ENCODE peak calls at places on chromosomes 6 and 20, in four cellular contexts. M, D, V and X are unnamed samples.

GRCh38 chr20:32067234-32067821 is 15.3 kb downstream of the HCK start:
- DNase-seq in V (no peak), M (no peak), D (peak; percentile 44), X (no peak)

GRCh38 chr6:44494011-44494501 is 106.5 kb downstream of the CDC5L start:
- DNase-seq in V (no peak), M (no peak), D (peak; percentile 55), X (no peak)

GRCh38 chr6:137867685-137868509 is 838 bp downstream of the TNFAIP3 start:
- DNase-seq in V (no peak), M (no peak), D (peak; percentile 33), X (peak; percentile 64)

GRCh38 chr6:21556968-21557721 is 36.4 kb upstream of the SOX4 start:
- DNase-seq in V (no peak), D (no peak), M (no peak), X (no peak)

GRCh38 chr20:42134265-42135098 is 516.3 kb upstream of the CHD6 start:
- DNase-seq in V (no peak), D (no peak), M (no peak), X (no peak)

GRCh38 chr6:3139090-3139903 is 18.0 kb downstream of the TUBB2A start:
- DNase-seq in D (peak; percentile 80), M (no peak), V (peak; percentile 78), X (no peak)

GRCh38 chr6:68915591-68915990 is 280.5 kb downstream of the ADGRB3 start:
- DNase-seq in V (no peak), M (no peak), D (no peak), X (no peak)

GRCh38 chr20:41145821-41146620 is 8.7 kb downstream of the PLCG1 start:
- DNase-seq in D (no peak), M (no peak), V (no peak), X (no peak)

GRCh38 chr6:7172605-7173185 is 64.9 kb downstream of the RREB1 start:
- DNase-seq in D (peak; percentile 81), V (no peak), M (no peak), X (no peak)

GRCh38 chr20:35866446-35867202 is 87.7 kb downstream of the SCAND1 start:
- DNase-seq in M (no peak), V (no peak), D (no peak), X (no peak)

GRCh38 chr6:146601352-146601751 is 2.6 kb downstream of the ADGB start:
- DNase-seq in V (no peak), D (no peak), M (no peak), X (no peak)

GRCh38 chr6:5305968-5306626 is 44.8 kb downstream of the FARS2 start:
- DNase-seq in M (no peak), D (no peak), V (no peak), X (no peak)

GRCh38 chr20:23362392-23363256 is 642 bp downstream of the GZF1 start:
- DNase-seq in V (peak; percentile 60), M (no peak), D (no peak), X (peak; percentile 69)

GRCh38 chr6:11989376-11989775 is 22.7 kb upstream of the HIVEP1 start:
- DNase-seq in D (no peak), V (no peak), M (no peak), X (no peak)

GRCh38 chr20:37424062-37424851 is 78.3 kb downstream of the SRC start:
- DNase-seq in M (no peak), D (no peak), V (no peak), X (no peak)

GRCh38 chr6:41785689-41786450 is 1.6 kb upstream of the TOMM6 start:
- DNase-seq in D (peak; percentile 23), M (no peak), V (no peak), X (no peak)

GRCh38 chr6:105482227-105482839 is 79.5 kb upstream of the PREP start:
- DNase-seq in M (no peak), V (peak; percentile 14), D (peak; percentile 76), X (no peak)

GRCh38 chr6:25576920-25577319 is 75.1 kb upstream of the SCGN start:
- DNase-seq in M (no peak), D (no peak), V (peak; percentile 20), X (no peak)

GRCh38 chr6:158785036-158785435 is 34.1 kb downstream of the EZR start:
- DNase-seq in M (no peak), V (no peak), D (no peak), X (no peak)

GRCh38 chr20:9506337-9506821 is 8.0 kb upstream of the LAMP5 start:
- DNase-seq in V (no peak), M (no peak), D (no peak), X (peak; percentile 51)
- H3K27me3 ChIP-seq in V (peaks cover 46% of the 10 kb centered on the region), M (no peaks in the 10 kb centered on the region), D (peaks cover 29% of the 10 kb centered on the region), X (peaks cover 61% of the 10 kb centered on the region)

GRCh38 chr6:27128796-27129094 is 118.8 kb upstream of the PRSS16 start:
- DNase-seq in V (no peak), M (no peak), D (no peak), X (no peak)

GRCh38 chr6:27127874-27128795 is 119.4 kb upstream of the PRSS16 start:
- DNase-seq in D (no peak), V (no peak), M (no peak), X (no peak)

GRCh38 chr6:27126046-27126814 is 121.3 kb upstream of the PRSS16 start:
- DNase-seq in M (no peak), V (no peak), D (no peak), X (no peak)

GRCh38 chr6:27129095-27129815 is 118.2 kb upstream of the PRSS16 start:
- DNase-seq in M (no peak), D (peak; percentile 60), V (no peak), X (no peak)

DNA sequence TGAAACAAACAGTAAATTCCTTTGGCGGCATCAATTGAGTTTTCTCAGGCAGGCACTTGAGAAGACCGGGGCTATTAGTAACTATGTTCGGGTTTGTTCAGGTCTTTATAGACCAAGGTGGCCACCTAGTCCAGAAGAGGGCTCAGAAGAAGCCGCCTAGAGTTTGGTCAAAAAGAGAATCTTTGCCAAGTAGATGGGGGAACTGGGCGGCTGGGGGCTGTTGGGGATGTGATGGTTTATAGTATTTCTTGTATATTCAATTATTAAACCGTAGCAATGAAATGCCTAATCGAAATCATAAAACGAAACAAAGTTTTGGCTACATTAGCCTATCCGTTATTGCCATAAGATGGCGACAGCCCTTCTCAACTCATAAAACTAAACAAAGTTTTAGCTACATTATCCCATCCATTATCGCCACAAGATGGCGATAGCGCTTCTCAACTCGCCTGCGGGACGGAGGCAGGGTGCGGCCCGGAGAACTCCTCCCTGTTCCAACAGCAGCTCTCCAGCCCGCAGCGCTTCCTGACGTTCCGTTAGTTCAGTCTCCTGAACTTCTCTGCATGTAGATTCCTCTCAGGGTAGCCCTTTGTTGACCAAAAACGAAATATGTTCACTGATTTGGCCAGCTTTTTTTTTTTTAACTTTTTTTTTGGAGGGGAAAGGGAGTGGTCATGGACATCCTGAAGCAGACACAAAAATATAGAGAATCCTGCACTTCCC is 120.5 kb upstream of the PRSS16 start:
- DNase-seq in D (peak; percentile 94), M (peak; percentile 70), V (peak; percentile 73), X (peak; percentile 57)
- H3K4me3 ChIP-seq in D (peak overlapping the region; percentile 59), M (peak overlapping the region; percentile 57), V (peak overlapping the region; percentile 30), X (peak overlapping the region; percentile 14)

DNA sequence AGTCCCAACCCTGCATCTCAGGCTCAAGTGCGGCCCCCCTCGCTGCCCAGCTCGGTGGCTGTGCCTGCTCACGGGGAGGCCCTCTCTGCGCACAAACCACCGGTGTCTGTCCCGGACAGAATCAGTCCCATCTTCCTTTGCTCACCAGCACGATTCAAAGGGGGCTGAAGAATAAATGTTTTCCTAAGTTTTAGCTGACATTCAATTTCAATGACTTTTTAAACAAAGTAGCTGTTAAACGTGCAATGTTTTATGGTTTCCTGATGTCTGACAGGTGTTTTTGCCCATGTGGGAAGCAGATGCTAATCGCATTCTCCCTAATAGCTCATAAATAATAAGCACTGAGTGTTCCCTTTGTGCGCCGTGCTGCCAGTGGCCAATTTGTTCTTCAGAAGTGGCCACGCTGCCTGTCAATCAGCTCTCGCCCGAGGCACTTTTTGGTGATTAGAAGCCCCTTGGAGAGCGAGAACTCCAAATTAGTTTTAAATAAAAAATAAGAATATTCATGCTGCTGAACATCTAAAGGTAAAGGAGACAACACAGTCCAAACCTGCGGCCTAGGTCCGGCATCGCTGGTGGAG is 26.3 kb downstream of the BHLHE23 start:
- DNase-seq in V (no peak), M (no peak), D (no peak), X (no peak)
- H3K27me3 ChIP-seq in V (peaks cover 63% of the 10 kb centered on the region), M (peaks cover 51% of the 10 kb centered on the region), D (peaks cover 23% of the 10 kb centered on the region), X (peaks cover 5% of the 10 kb centered on the region)

GRCh38 chr20:25319241-25320034 is 71.2 kb downstream of the ABHD12 start:
- DNase-seq in D (no peak), M (no peak), V (no peak), X (peak; percentile 33)

GRCh38 chr20:25316506-25317190 is 68.8 kb downstream of the PYGB start:
- DNase-seq in V (no peak), M (no peak), D (no peak), X (peak; percentile 13)

GRCh38 chr20:25317351-25318075 is 69.6 kb downstream of the PYGB start:
- DNase-seq in D (no peak), M (no peak), V (no peak), X (peak; percentile 27)

GRCh38 chr20:25320035-25320800 is 70.4 kb downstream of the ABHD12 start:
- DNase-seq in M (peak; percentile 70), V (no peak), D (no peak), X (peak; percentile 15)

GRCh38 chr20:25318471-25319240 is 70.8 kb downstream of the PYGB start:
- DNase-seq in V (no peak), M (no peak), D (no peak), X (peak; percentile 52)
- H3K4me3 ChIP-seq in V (no peak overlapping the region), M (no peak overlapping the region), D (no peak overlapping the region), X (no peak overlapping the region)

DNA sequence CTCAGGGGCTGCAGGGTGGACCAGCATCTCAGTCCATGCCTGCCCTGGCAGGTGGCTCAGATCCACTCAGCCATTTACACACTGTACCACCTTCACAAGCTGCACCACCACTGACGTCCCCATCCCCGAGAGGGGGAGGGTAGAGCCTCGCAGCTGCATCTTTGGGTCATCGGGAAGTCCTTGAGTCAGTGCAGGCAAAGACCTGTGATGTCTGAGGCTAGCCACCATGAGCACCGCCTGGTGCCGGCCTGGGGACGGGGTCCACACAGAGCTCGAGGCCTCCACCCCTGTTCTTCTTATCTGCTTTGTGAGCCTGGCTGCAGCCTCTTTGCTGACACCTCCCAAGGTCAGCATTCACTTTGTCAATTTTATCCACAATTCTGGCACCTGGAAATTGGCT is 141.4 kb downstream of the PHACTR3 start:
- DNase-seq in V (no peak), D (no peak), M (no peak), X (no peak)
- H3K27me3 ChIP-seq in V (no peaks in the 10 kb centered on the region), D (no peaks in the 10 kb centered on the region), M (no peaks in the 10 kb centered on the region), X (no peaks in the 10 kb centered on the region)